ENCODE peak calls at places on chromosomes 11 and 22, in eight cellular contexts. One of them, this sample, is unnamed.

GRCh38 chr11:94650756-94651155 is 83.6 kb downstream of the PIWIL4 start:
- DNase-seq in Peyer's patch: no peak
- DNase-seq in AG04450: peak; percentile 44
- DNase-seq in left ventricle myocardium inferior: peak; percentile 78
- DNase-seq in AG09319: peak; percentile 80
- DNase-seq in stimulated activated CD4-positive, alpha-beta T cell treated with anti-CD3 and anti-CD28 coated beads, Interleukin-1b, Interleukin-23, amount 100 ng/mL, for 24 hours: no peak
- DNase-seq in activated naive CD8-positive, alpha-beta T cell treated with anti-CD3 and anti-CD28 coated beads, Interleukin-2, amount 50 U/mL, for 24 hours: no peak
- DNase-seq in MM.1S: no peak
- DNase-seq in this sample: no peak

GRCh38 chr11:6650980-6651379 is 4.6 kb downstream of the DCHS1 start:
- DNase-seq in activated naive CD8-positive, alpha-beta T cell treated with anti-CD3 and anti-CD28 coated beads, Interleukin-2, amount 50 U/mL, for 24 hours: peak; percentile 47
- DNase-seq in left ventricle myocardium inferior: no peak
- DNase-seq in MM.1S: no peak
- DNase-seq in AG09319: no peak
- DNase-seq in Peyer's patch: no peak
- DNase-seq in AG04450: no peak
- DNase-seq in stimulated activated CD4-positive, alpha-beta T cell treated with anti-CD3 and anti-CD28 coated beads, Interleukin-1b, Interleukin-23, amount 100 ng/mL, for 24 hours: peak; percentile 24
- DNase-seq in this sample: no peak

GRCh38 chr11:116244889-116245288 is 527.9 kb downstream of the BUD13 start:
- DNase-seq in AG09319: no peak
- DNase-seq in MM.1S: no peak
- DNase-seq in Peyer's patch: no peak
- DNase-seq in activated naive CD8-positive, alpha-beta T cell treated with anti-CD3 and anti-CD28 coated beads, Interleukin-2, amount 50 U/mL, for 24 hours: no peak
- DNase-seq in left ventricle myocardium inferior: no peak
- DNase-seq in stimulated activated CD4-positive, alpha-beta T cell treated with anti-CD3 and anti-CD28 coated beads, Interleukin-1b, Interleukin-23, amount 100 ng/mL, for 24 hours: no peak
- DNase-seq in AG04450: no peak
- DNase-seq in this sample: no peak

GRCh38 chr11:111820059-111820375 is 51.4 kb downstream of the ALG9 start:
- DNase-seq in left ventricle myocardium inferior: no peak
- DNase-seq in AG09319: no peak
- DNase-seq in activated naive CD8-positive, alpha-beta T cell treated with anti-CD3 and anti-CD28 coated beads, Interleukin-2, amount 50 U/mL, for 24 hours: no peak
- DNase-seq in MM.1S: no peak
- DNase-seq in Peyer's patch: no peak
- DNase-seq in stimulated activated CD4-positive, alpha-beta T cell treated with anti-CD3 and anti-CD28 coated beads, Interleukin-1b, Interleukin-23, amount 100 ng/mL, for 24 hours: no peak
- DNase-seq in AG04450: no peak
- DNase-seq in this sample: no peak

GRCh38 chr11:30635401-30635989 is 49.3 kb upstream of the MPPED2 start:
- DNase-seq in MM.1S: no peak
- DNase-seq in left ventricle myocardium inferior: no peak
- DNase-seq in Peyer's patch: no peak
- DNase-seq in AG09319: no peak
- DNase-seq in activated naive CD8-positive, alpha-beta T cell treated with anti-CD3 and anti-CD28 coated beads, Interleukin-2, amount 50 U/mL, for 24 hours: no peak
- DNase-seq in stimulated activated CD4-positive, alpha-beta T cell treated with anti-CD3 and anti-CD28 coated beads, Interleukin-1b, Interleukin-23, amount 100 ng/mL, for 24 hours: no peak
- DNase-seq in AG04450: no peak
- DNase-seq in this sample: no peak

GRCh38 chr22:35552186-35552842 is 11.7 kb downstream of the RASD2 start:
- DNase-seq in MM.1S: peak; percentile 94
- DNase-seq in left ventricle myocardium inferior: no peak
- DNase-seq in AG04450: no peak
- DNase-seq in stimulated activated CD4-positive, alpha-beta T cell treated with anti-CD3 and anti-CD28 coated beads, Interleukin-1b, Interleukin-23, amount 100 ng/mL, for 24 hours: peak; percentile 72
- DNase-seq in AG09319: no peak
- DNase-seq in Peyer's patch: peak; percentile 69
- DNase-seq in activated naive CD8-positive, alpha-beta T cell treated with anti-CD3 and anti-CD28 coated beads, Interleukin-2, amount 50 U/mL, for 24 hours: peak; percentile 79
- DNase-seq in this sample: peak; percentile 94

GRCh38 chr22:17230239-17230638 is 11.0 kb upstream of the ADA2 start:
- DNase-seq in Peyer's patch: no peak
- DNase-seq in MM.1S: no peak
- DNase-seq in stimulated activated CD4-positive, alpha-beta T cell treated with anti-CD3 and anti-CD28 coated beads, Interleukin-1b, Interleukin-23, amount 100 ng/mL, for 24 hours: no peak
- DNase-seq in AG09319: no peak
- DNase-seq in activated naive CD8-positive, alpha-beta T cell treated with anti-CD3 and anti-CD28 coated beads, Interleukin-2, amount 50 U/mL, for 24 hours: no peak
- DNase-seq in AG04450: no peak
- DNase-seq in left ventricle myocardium inferior: no peak
- DNase-seq in this sample: no peak

GRCh38 chr11:77126861-77127673 is 979 bp upstream of the MYO7A start:
- DNase-seq in AG09319: no peak
- DNase-seq in MM.1S: peak; percentile 74
- DNase-seq in Peyer's patch: peak; percentile 83
- DNase-seq in AG04450: no peak
- DNase-seq in activated naive CD8-positive, alpha-beta T cell treated with anti-CD3 and anti-CD28 coated beads, Interleukin-2, amount 50 U/mL, for 24 hours: peak; percentile 68
- DNase-seq in stimulated activated CD4-positive, alpha-beta T cell treated with anti-CD3 and anti-CD28 coated beads, Interleukin-1b, Interleukin-23, amount 100 ng/mL, for 24 hours: peak; percentile 32
- DNase-seq in left ventricle myocardium inferior: peak; percentile 51
- DNase-seq in this sample: peak; percentile 30

GRCh38 chr22:46373838-46374662 is 38.5 kb downstream of the TRMU start:
- DNase-seq in left ventricle myocardium inferior: no peak
- DNase-seq in AG09319: no peak
- DNase-seq in stimulated activated CD4-positive, alpha-beta T cell treated with anti-CD3 and anti-CD28 coated beads, Interleukin-1b, Interleukin-23, amount 100 ng/mL, for 24 hours: no peak
- DNase-seq in AG04450: no peak
- DNase-seq in activated naive CD8-positive, alpha-beta T cell treated with anti-CD3 and anti-CD28 coated beads, Interleukin-2, amount 50 U/mL, for 24 hours: peak; percentile 27
- DNase-seq in MM.1S: no peak
- DNase-seq in Peyer's patch: no peak
- DNase-seq in this sample: no peak

GRCh38 chr22:24894220-24894975 is 52.1 kb downstream of the LHFPL7 start:
- DNase-seq in activated naive CD8-positive, alpha-beta T cell treated with anti-CD3 and anti-CD28 coated beads, Interleukin-2, amount 50 U/mL, for 24 hours: no peak
- DNase-seq in left ventricle myocardium inferior: peak; percentile 80
- DNase-seq in stimulated activated CD4-positive, alpha-beta T cell treated with anti-CD3 and anti-CD28 coated beads, Interleukin-1b, Interleukin-23, amount 100 ng/mL, for 24 hours: no peak
- DNase-seq in Peyer's patch: peak; percentile 82
- DNase-seq in AG09319: peak; percentile 76
- DNase-seq in MM.1S: peak; percentile 83
- DNase-seq in AG04450: peak; percentile 59
- DNase-seq in this sample: no peak

This sample was measured in OCI-LY7.